ENCODE peak calls at places on chromosomes 3 and 15, in five cellular contexts. One of them, this sample, is unnamed.
A peak's percentile ranks its signal among the peaks of the same experiment; 100 is the strongest.

GRCh38 chr3:10150987-10151386 is 9.4 kb downstream of the VHL start:
- DNase-seq in A549: no peak
- DNase-seq in IMR-90: no peak
- DNase-seq in SK-N-SH: no peak
- DNase-seq in GM12878: no peak
- DNase-seq in this sample: no peak

GRCh38 chr15:44536298-44536961 is 517 bp upstream of the EIF3J start:
- DNase-seq in A549: no peak
- DNase-seq in IMR-90: peak; percentile 68
- DNase-seq in SK-N-SH: peak; percentile 92
- DNase-seq in GM12878: no peak
- DNase-seq in this sample: peak; percentile 85

GRCh38 chr15:99486371-99487336 is 79.1 kb upstream of the MEF2A start:
- DNase-seq in A549: peak; percentile 55
- DNase-seq in IMR-90: peak; percentile 60
- DNase-seq in SK-N-SH: peak; percentile 92
- DNase-seq in GM12878: no peak
- DNase-seq in this sample: no peak

GRCh38 chr3:41060106-41060505 is 139.2 kb upstream of the CTNNB1 start:
- DNase-seq in A549: no peak
- DNase-seq in IMR-90: no peak
- DNase-seq in SK-N-SH: no peak
- DNase-seq in GM12878: no peak
- DNase-seq in this sample: no peak

GRCh38 chr3:100560426-100560825 is 49.0 kb upstream of the ADGRG7 start:
- DNase-seq in A549: no peak
- DNase-seq in IMR-90: peak; percentile 42
- DNase-seq in SK-N-SH: no peak
- DNase-seq in GM12878: no peak
- DNase-seq in this sample: no peak

GRCh38 chr3:11601446-11602241 is 42.1 kb downstream of the VGLL4 start:
- DNase-seq in A549: no peak
- DNase-seq in IMR-90: peak; percentile 39
- DNase-seq in SK-N-SH: no peak
- DNase-seq in GM12878: peak; percentile 47
- DNase-seq in this sample: no peak

GRCh38 chr15:90482124-90483011 is 47.4 kb upstream of the CRTC3 start:
- DNase-seq in A549: peak; percentile 64
- DNase-seq in IMR-90: peak; percentile 66
- DNase-seq in SK-N-SH: peak; percentile 54
- DNase-seq in GM12878: no peak
- DNase-seq in this sample: peak; percentile 68

GRCh38 chr3:42254566-42254965 is 11.4 kb downstream of the CCK start:
- DNase-seq in A549: no peak
- DNase-seq in IMR-90: no peak
- DNase-seq in SK-N-SH: no peak
- DNase-seq in GM12878: no peak
- DNase-seq in this sample: no peak

GRCh38 chr3:89186446-89186845 is 79.0 kb downstream of the EPHA3 start:
- DNase-seq in A549: no peak
- DNase-seq in IMR-90: no peak
- DNase-seq in SK-N-SH: no peak
- DNase-seq in GM12878: no peak
- DNase-seq in this sample: no peak

GRCh38 chr15:65066001-65066634 is 1.7 kb downstream of the RASL12 start:
- DNase-seq in A549: no peak
- DNase-seq in IMR-90: peak; percentile 36
- DNase-seq in SK-N-SH: no peak
- DNase-seq in GM12878: no peak
- DNase-seq in this sample: no peak

GRCh38 chr3:48694610-48695051 is 8.9 kb upstream of the NCKIPSD start:
- DNase-seq in A549: peak; percentile 25
- DNase-seq in IMR-90: peak; percentile 85
- DNase-seq in SK-N-SH: peak; percentile 41
- DNase-seq in GM12878: no peak
- DNase-seq in this sample: no peak

GRCh38 chr3:116741462-116741861 is 31.9 kb downstream of the TUSC7 start:
- DNase-seq in A549: no peak
- DNase-seq in IMR-90: no peak
- DNase-seq in SK-N-SH: peak; percentile 11
- DNase-seq in GM12878: no peak
- DNase-seq in this sample: no peak

GRCh38 chr3:186931487-186932280 is 1.4 kb downstream of the ST6GAL1 start:
- DNase-seq in A549: no peak
- DNase-seq in IMR-90: peak; percentile 63
- DNase-seq in SK-N-SH: peak; percentile 34
- DNase-seq in GM12878: no peak
- DNase-seq in this sample: peak; percentile 72

GRCh38 chr3:195450731-195451229 is 8.0 kb upstream of the ACAP2 start:
- DNase-seq in A549: no peak
- DNase-seq in IMR-90: peak; percentile 91
- DNase-seq in SK-N-SH: no peak
- DNase-seq in GM12878: no peak
- DNase-seq in this sample: no peak
- TF ChIP-seq RCOR1 in A549: no peak
- TF ChIP-seq RCOR1 in IMR-90: no peak
- TF ChIP-seq RCOR1 in SK-N-SH: no peak
- TF ChIP-seq RCOR1 in GM12878: no peak
- TF ChIP-seq RCOR1 in this sample: no peak

GRCh38 chr3:161766301-161766700 is 269.7 kb downstream of the OTOL1 start:
- DNase-seq in A549: no peak
- DNase-seq in IMR-90: no peak
- DNase-seq in SK-N-SH: no peak
- DNase-seq in GM12878: no peak
- DNase-seq in this sample: no peak

DNA sequence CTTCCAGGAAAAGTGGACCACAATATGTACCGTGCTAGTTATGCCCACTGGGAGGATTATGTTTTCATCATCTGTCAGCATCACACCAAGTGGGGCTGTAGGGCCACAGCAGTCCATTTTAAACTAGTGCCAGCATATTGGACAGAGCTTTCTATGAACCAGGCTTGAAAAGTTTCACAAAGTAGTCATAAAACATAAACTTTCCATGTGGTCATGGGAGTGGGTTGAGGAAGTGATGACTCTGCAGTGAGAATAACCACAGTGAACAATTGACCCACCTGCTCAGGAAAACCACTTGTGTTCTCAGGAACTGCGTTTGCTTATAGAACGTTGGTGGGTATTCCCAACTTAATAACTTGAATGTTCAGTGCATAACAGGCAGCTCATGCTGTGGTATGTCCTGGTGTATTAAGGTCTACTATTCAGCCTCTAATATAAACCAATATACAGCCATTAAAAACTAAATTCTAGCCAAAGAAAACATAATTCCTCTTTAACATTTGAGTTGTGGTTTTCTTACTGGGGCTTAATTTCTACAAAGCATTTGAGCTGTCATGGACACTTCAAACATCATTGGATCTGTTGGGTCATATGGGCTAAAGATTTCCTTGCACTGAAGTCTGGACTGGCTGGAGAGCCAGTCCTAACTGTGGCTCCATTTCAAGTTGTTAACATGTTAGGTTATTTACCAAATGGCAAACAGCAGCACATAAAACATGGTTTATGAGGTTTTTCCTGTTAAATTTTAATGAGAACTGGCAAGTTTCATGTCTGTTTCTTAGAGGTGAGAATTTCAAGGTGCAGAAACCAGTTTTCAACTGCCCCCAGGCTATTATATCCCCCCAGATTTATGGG is 274.2 kb downstream of the OTOL1 start:
- DNase-seq in A549: no peak
- DNase-seq in IMR-90: no peak
- DNase-seq in SK-N-SH: no peak
- DNase-seq in GM12878: peak; percentile 69
- DNase-seq in this sample: no peak
- TF ChIP-seq RCOR1 in A549: no peak
- TF ChIP-seq RCOR1 in IMR-90: no peak
- TF ChIP-seq RCOR1 in SK-N-SH: no peak
- TF ChIP-seq RCOR1 in GM12878: no peak
- TF ChIP-seq RCOR1 in this sample: no peak

GRCh38 chr15:83873966-83874365 is 220.0 kb downstream of the ADAMTSL3 start:
- DNase-seq in A549: no peak
- DNase-seq in IMR-90: no peak
- DNase-seq in SK-N-SH: no peak
- DNase-seq in GM12878: no peak
- DNase-seq in this sample: no peak
- TF ChIP-seq RCOR1 in A549: no peak
- TF ChIP-seq RCOR1 in IMR-90: no peak
- TF ChIP-seq RCOR1 in SK-N-SH: no peak
- TF ChIP-seq RCOR1 in GM12878: no peak
- TF ChIP-seq RCOR1 in this sample: no peak

GRCh38 chr3:132596816-132597433 is at the start of gene ACKR4:
- DNase-seq in A549: no peak
- DNase-seq in IMR-90: no peak
- DNase-seq in SK-N-SH: no peak
- DNase-seq in GM12878: no peak
- DNase-seq in this sample: no peak
- TF ChIP-seq RCOR1 in A549: no peak
- TF ChIP-seq RCOR1 in IMR-90: no peak
- TF ChIP-seq RCOR1 in SK-N-SH: no peak
- TF ChIP-seq RCOR1 in GM12878: no peak
- TF ChIP-seq RCOR1 in this sample: no peak

GRCh38 chr15:43277901-43278300 is 11.2 kb upstream of the TGM5 start:
- DNase-seq in A549: no peak
- DNase-seq in IMR-90: no peak
- DNase-seq in SK-N-SH: no peak
- DNase-seq in GM12878: no peak
- DNase-seq in this sample: no peak
- TF ChIP-seq RCOR1 in A549: no peak
- TF ChIP-seq RCOR1 in IMR-90: no peak
- TF ChIP-seq RCOR1 in SK-N-SH: no peak
- TF ChIP-seq RCOR1 in GM12878: no peak
- TF ChIP-seq RCOR1 in this sample: no peak

GRCh38 chr3:126329927-126330725 is 27.1 kb downstream of the KLF15 start:
- DNase-seq in A549: no peak
- DNase-seq in IMR-90: no peak
- DNase-seq in SK-N-SH: no peak
- DNase-seq in GM12878: no peak
- DNase-seq in this sample: no peak

GRCh38 chr3:126322181-126322967 is 34.8 kb downstream of the KLF15 start:
- DNase-seq in A549: no peak
- DNase-seq in IMR-90: no peak
- DNase-seq in SK-N-SH: no peak
- DNase-seq in GM12878: no peak
- DNase-seq in this sample: no peak

GRCh38 chr3:126321490-126321889 is 35.7 kb downstream of the KLF15 start:
- DNase-seq in A549: no peak
- DNase-seq in IMR-90: no peak
- DNase-seq in SK-N-SH: no peak
- DNase-seq in GM12878: no peak
- DNase-seq in this sample: no peak

GRCh38 chr3:126320517-126321293 is 36.5 kb downstream of the KLF15 start:
- DNase-seq in A549: no peak
- DNase-seq in IMR-90: no peak
- DNase-seq in SK-N-SH: no peak
- DNase-seq in GM12878: no peak
- DNase-seq in this sample: no peak

GRCh38 chr3:126326629-126327028 is 30.6 kb downstream of the KLF15 start:
- DNase-seq in A549: no peak
- DNase-seq in IMR-90: no peak
- DNase-seq in SK-N-SH: no peak
- DNase-seq in GM12878: no peak
- DNase-seq in this sample: no peak
- TF ChIP-seq RCOR1 in A549: no peak
- TF ChIP-seq RCOR1 in IMR-90: no peak
- TF ChIP-seq RCOR1 in SK-N-SH: no peak
- TF ChIP-seq RCOR1 in GM12878: no peak
- TF ChIP-seq RCOR1 in this sample: no peak

DNA sequence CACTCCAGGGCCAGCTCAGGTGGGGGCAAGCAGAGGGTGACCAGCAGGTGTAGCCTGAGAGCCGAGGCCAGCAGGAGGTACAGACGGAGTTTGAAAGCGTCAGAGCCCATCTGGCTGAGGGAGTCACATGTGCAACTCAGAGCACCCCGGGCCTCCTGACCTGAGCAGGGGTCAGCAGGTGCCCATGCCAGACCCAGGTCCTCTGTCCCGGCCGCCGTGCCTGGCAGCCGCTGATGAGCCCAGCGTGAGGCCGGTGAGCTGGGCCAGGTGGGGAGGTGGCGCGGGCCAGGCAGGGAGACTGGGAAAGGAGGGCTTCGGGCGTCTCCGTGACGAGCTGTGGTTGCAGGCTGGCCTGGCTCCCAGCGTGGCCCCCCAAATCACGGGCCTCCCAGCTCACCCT is 130.9 kb downstream of the CHSY1 start:
- DNase-seq in A549: no peak
- DNase-seq in IMR-90: no peak
- DNase-seq in SK-N-SH: peak; percentile 58
- DNase-seq in GM12878: no peak
- DNase-seq in this sample: no peak
- TF ChIP-seq RCOR1 in A549: no peak
- TF ChIP-seq RCOR1 in IMR-90: no peak
- TF ChIP-seq RCOR1 in SK-N-SH: no peak
- TF ChIP-seq RCOR1 in GM12878: no peak
- TF ChIP-seq RCOR1 in this sample: no peak

GRCh38 chr3:53171827-53172505 is 11.0 kb downstream of the PRKCD start:
- DNase-seq in A549: no peak
- DNase-seq in IMR-90: no peak
- DNase-seq in SK-N-SH: no peak
- DNase-seq in GM12878: no peak
- DNase-seq in this sample: no peak
- TF ChIP-seq RCOR1 in A549: no peak
- TF ChIP-seq RCOR1 in IMR-90: no peak
- TF ChIP-seq RCOR1 in SK-N-SH: no peak
- TF ChIP-seq RCOR1 in GM12878: no peak
- TF ChIP-seq RCOR1 in this sample: no peak

DNA sequence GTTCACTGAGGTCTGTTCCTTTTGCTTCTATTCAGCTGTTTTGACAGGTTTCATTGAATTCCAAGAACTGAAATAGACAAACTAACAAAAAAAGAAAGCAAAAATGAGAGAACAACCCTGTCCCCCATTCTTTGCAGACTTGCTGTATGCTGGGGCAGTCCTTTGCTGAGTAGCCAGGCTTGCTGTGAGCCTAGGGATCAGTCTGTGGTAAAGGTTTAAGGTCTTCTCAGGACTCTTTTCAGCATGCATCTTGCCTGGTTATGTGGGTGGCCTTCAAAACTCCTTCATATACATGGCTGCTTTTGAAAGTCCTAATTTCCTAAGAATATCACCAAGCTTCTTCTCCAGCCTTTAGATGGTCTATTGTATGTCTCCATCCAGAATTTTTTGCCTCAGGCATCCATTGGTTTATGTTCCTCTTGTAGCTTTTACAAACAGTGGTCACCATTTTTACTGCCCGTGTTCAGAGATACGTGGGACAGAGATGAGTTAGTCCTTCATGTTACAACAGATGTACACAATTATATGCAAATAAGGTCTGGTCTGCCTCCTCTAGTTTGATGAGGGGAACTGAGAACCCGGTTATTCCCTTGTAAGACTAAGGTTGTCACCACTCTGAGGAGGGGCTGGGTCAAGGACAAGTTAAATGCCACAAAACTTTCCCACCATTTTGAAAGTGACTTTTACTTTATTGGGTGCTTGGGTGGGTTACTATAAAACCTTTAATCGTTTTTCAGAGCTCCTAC is 41.4 kb downstream of the SACM1L start:
- DNase-seq in A549: no peak
- DNase-seq in IMR-90: no peak
- DNase-seq in SK-N-SH: no peak
- DNase-seq in GM12878: peak; percentile 19
- DNase-seq in this sample: no peak
- TF ChIP-seq RCOR1 in A549: no peak
- TF ChIP-seq RCOR1 in IMR-90: no peak
- TF ChIP-seq RCOR1 in SK-N-SH: no peak
- TF ChIP-seq RCOR1 in GM12878: no peak
- TF ChIP-seq RCOR1 in this sample: no peak